ENCODE peak calls at places on chromosomes 5 and 9, in five cellular contexts. W is astrocyte, M is mammary epithelial cell, B is dorsolateral prefrontal cortex, P is fibroblast of pulmonary artery. F is an unnamed sample.

GRCh38 chr5:135214897-135215616 is 181.0 kb upstream of the PITX1 start:
- DNase-seq in W (no peak), M (no peak), B (peak; percentile 8), P (peak; percentile 69), F (peak; percentile 63)

GRCh38 chr5:66952153-66952552 is 244.4 kb downstream of the CD180 start:
- DNase-seq in W (no peak), M (no peak), B (no peak), P (no peak), F (no peak)

GRCh38 chr9:72557549-72557948 is 36.1 kb downstream of the TMC1 start:
- DNase-seq in W (peak; percentile 91), M (peak; percentile 97), B (no peak), P (peak; percentile 92), F (peak; percentile 98)

GRCh38 chr5:180284161-180284560 is 7.7 kb downstream of the MAPK9 start:
- DNase-seq in W (no peak), M (no peak), B (peak; percentile 69), P (no peak), F (no peak)

GRCh38 chr9:70924905-70925547 is 196.4 kb downstream of the TRPM3 start:
- DNase-seq in W (peak; percentile 80), M (peak; percentile 75), B (no peak), P (peak; percentile 94), F (peak; percentile 93)

GRCh38 chr9:70994582-70994981 is 126.8 kb downstream of the TRPM3 start:
- DNase-seq in W (no peak), M (no peak), B (no peak), P (no peak), F (no peak)

GRCh38 chr9:26687421-26687820 is 205.2 kb downstream of the CAAP1 start:
- DNase-seq in W (no peak), M (no peak), B (no peak), P (peak; percentile 3), F (no peak)

GRCh38 chr9:107700902-107701301 is 211.3 kb upstream of the KLF4 start:
- DNase-seq in W (no peak), M (no peak), B (no peak), P (no peak), F (no peak)

GRCh38 chr9:137273616-137274320 is 3.8 kb upstream of the TOR4A start:
- DNase-seq in W (no peak), M (peak; percentile 61), B (no peak), P (no peak), F (no peak)

GRCh38 chr9:124810513-124811355 is 33.8 kb downstream of the OLFML2A start:
- DNase-seq in W (peak; percentile 92), M (peak; percentile 87), B (no peak), P (peak; percentile 67), F (peak; percentile 83)

GRCh38 chr5:77168884-77169254 is 41.6 kb upstream of the PDE8B start:
- DNase-seq in W (no peak), M (no peak), B (no peak), P (peak; percentile 12), F (no peak)

GRCh38 chr5:2776338-2777302 is 25.1 kb upstream of the IRX2 start:
- DNase-seq in W (no peak), M (no peak), B (no peak), P (no peak), F (no peak)

GRCh38 chr5:51242453-51242852 is 140.8 kb upstream of the ISL1 start:
- DNase-seq in W (no peak), M (no peak), B (no peak), P (no peak), F (no peak)

GRCh38 chr5:142674438-142675210 is 11.3 kb downstream of the FGF1 start:
- DNase-seq in W (peak; percentile 89), M (peak; percentile 60), B (no peak), P (peak; percentile 73), F (peak; percentile 90)

GRCh38 chr5:83313431-83313830 is 158.1 kb upstream of the VCAN start:
- DNase-seq in W (peak; percentile 77), M (no peak), B (no peak), P (peak; percentile 38), F (no peak)

GRCh38 chr5:170681013-170681433 is 102.5 kb upstream of the GABRP start:
- DNase-seq in W (peak; percentile 17), M (peak; percentile 29), B (no peak), P (peak; percentile 41), F (peak; percentile 21)

GRCh38 chr5:120803282-120803681 is 339.2 kb downstream of the PRR16 start:
- DNase-seq in W (no peak), M (peak; percentile 2), B (no peak), P (peak; percentile 44), F (peak; percentile 54)

GRCh38 chr9:121842612-121842978 is 191.2 kb downstream of the DAB2IP start:
- DNase-seq in W (peak; percentile 59), M (peak; percentile 78), B (no peak), P (peak; percentile 22), F (peak; percentile 68)

GRCh38 chr5:38382898-38383297 is 124.5 kb downstream of the EGFLAM start:
- DNase-seq in W (peak; percentile 39), M (peak; percentile 50), B (peak; percentile 61), P (peak; percentile 78), F (peak; percentile 73)

GRCh38 chr9:134214766-134215394 is 50.5 kb upstream of the RNU6ATAC start:
- DNase-seq in W (no peak), M (no peak), B (no peak), P (no peak), F (no peak)

GRCh38 chr5:65125681-65126080 is 356.0 kb downstream of the ADAMTS6 start:
- DNase-seq in W (no peak), M (no peak), B (no peak), P (no peak), F (no peak)

GRCh38 chr5:111739423-111739822 is 17.6 kb downstream of the NREP start:
- DNase-seq in W (no peak), M (no peak), B (no peak), P (no peak), F (no peak)

GRCh38 chr5:51416149-51416548 is 32.9 kb downstream of the ISL1 start:
- DNase-seq in W (no peak), M (no peak), B (no peak), P (no peak), F (no peak)

GRCh38 chr9:35793461-35793860 is 2.1 kb downstream of the NPR2 start:
- DNase-seq in W (no peak), M (no peak), B (no peak), P (no peak), F (no peak)

GRCh38 chr5:159951387-159951786 is 35.1 kb downstream of the ADRA1B start:
- DNase-seq in W (no peak), M (no peak), B (no peak), P (no peak), F (no peak)

GRCh38 chr5:61055434-61056006 is 106.7 kb downstream of the SMIM15 start:
- DNase-seq in W (peak; percentile 37), M (peak; percentile 40), B (no peak), P (peak; percentile 80), F (peak; percentile 70)

GRCh38 chr5:172142709-172143215 is 45.3 kb downstream of the STK10 start:
- DNase-seq in W (peak; percentile 45), M (no peak), B (no peak), P (no peak), F (no peak)

GRCh38 chr5:124895236-124895635 is 148.8 kb upstream of the ZNF608 start:
- DNase-seq in W (no peak), M (no peak), B (no peak), P (no peak), F (no peak)

GRCh38 chr5:138543730-138544104 is 681 bp upstream of the ETF1 start:
- DNase-seq in W (peak; percentile 80), M (no peak), B (no peak), P (no peak), F (no peak)

GRCh38 chr9:78713746-78714405 is 417.0 kb downstream of the PSAT1 start:
- DNase-seq in W (peak; percentile 85), M (no peak), B (no peak), P (peak; percentile 17), F (peak; percentile 18)

GRCh38 chr5:151104795-151105194 is 24.0 kb upstream of the TNIP1 start:
- DNase-seq in W (no peak), M (no peak), B (no peak), P (peak; percentile 60), F (peak; percentile 88)

GRCh38 chr5:139646912-139647391 is 1.2 kb upstream of the CXXC5 start:
- DNase-seq in W (no peak), M (no peak), B (peak; percentile 35), P (no peak), F (no peak)

GRCh38 chr9:12643686-12644085 is 49.5 kb upstream of the TYRP1 start:
- DNase-seq in W (no peak), M (no peak), B (no peak), P (peak; percentile 5), F (peak; percentile 6)

GRCh38 chr5:142323480-142324376 is 1.1 kb downstream of the SPRY4 start:
- DNase-seq in W (peak; percentile 38), M (peak; percentile 20), B (no peak), P (peak; percentile 68), F (no peak)

GRCh38 chr9:69785757-69786156 is 25.9 kb upstream of the PTAR1 start:
- DNase-seq in W (peak; percentile 34), M (peak; percentile 16), B (no peak), P (peak; percentile 53), F (peak; percentile 77)
- TF ChIP-seq CTCF in W (peak; percentile 26), M (no peak), B (no peak), P (peak; percentile 40), F (peak; percentile 65)

GRCh38 chr9:82184524-82184923 is 196.0 kb downstream of the SPATA31D1 start:
- DNase-seq in W (no peak), M (no peak), B (no peak), P (no peak), F (no peak)

GRCh38 chr9:82191082-82191481 is 202.5 kb downstream of the SPATA31D1 start:
- DNase-seq in W (no peak), M (peak; percentile 14), B (no peak), P (no peak), F (no peak)

GRCh38 chr9:82183181-82183860 is 194.7 kb downstream of the SPATA31D1 start:
- DNase-seq in W (no peak), M (no peak), B (no peak), P (no peak), F (no peak)

GRCh38 chr9:82188817-82189216 is 200.2 kb downstream of the SPATA31D1 start:
- DNase-seq in W (no peak), M (peak; percentile 14), B (no peak), P (no peak), F (no peak)
- TF ChIP-seq CTCF in W (no peak), M (peak; percentile 25), B (no peak), P (no peak), F (no peak)

GRCh38 chr5:11037941-11038340 is 276.9 kb upstream of the DAP start:
- DNase-seq in W (no peak), M (no peak), B (no peak), P (no peak), F (no peak)
- TF ChIP-seq CTCF in W (no peak), M (no peak), B (no peak), P (no peak), F (no peak)

DNA sequence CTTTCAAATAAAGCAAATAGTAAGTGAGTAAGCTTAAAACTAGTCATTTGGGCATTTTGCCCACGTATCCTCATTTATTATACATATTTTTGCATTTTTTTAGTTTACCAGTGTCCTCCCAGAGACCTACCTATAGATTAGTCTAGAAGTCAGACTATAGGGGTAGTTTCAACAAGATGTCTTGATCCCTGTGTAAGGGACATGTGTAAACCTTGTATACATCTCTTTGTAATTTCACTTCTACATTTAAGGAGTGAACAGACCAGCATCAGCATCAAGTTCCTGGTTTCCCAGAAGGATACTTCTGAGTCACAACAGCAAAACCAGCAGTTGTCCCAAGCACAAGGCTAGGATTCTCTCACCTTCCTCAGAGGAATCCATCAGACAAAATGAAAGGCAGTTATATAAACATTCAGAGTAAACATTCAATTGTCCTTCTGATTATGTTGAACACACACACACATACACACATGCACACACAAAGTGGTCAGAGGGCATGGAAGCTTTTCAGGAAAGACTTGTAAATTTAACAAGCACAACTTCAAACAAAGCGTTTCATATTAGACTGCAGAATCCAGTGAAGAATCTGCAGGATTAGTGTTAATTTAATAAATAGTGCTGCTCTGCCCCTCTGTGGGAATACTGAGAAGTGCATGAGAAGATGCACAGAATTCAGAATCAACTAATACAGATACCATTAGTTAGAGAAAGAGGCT is 55.4 kb downstream of the HINT1 start:
- DNase-seq in W (peak; percentile 14), M (peak; percentile 34), B (no peak), P (peak; percentile 66), F (peak; percentile 57)
- TF ChIP-seq CTCF in W (peak; percentile 79), M (peak; percentile 79), B (peak; percentile 73), P (peak; percentile 74), F (peak; percentile 69)

F was measured in fibroblast of mammary gland.